ENCODE peak calls at places on chromosomes 13 and 19, in five cellular contexts. T, Z, N, C and F are unnamed samples.

GRCh38 chr19:15495151-15495550 is 13.2 kb upstream of the CYP4F22 start:
- DNase-seq in Z (no peak), N (no peak), C (no peak), T (no peak), F (no peak)

GRCh38 chr19:52660981-52661380 is 22.8 kb upstream of the ZNF83 start:
- DNase-seq in N (peak), Z (no peak), C (no peak), T (no peak), F (no peak)

GRCh38 chr19:39177110-39177699 is 19.6 kb upstream of the NCCRP1 start:
- DNase-seq in T (no peak), Z (no peak), N (no peak), C (no peak), F (no peak)

GRCh38 chr13:79349011-79349410 is 57.0 kb downstream of the RBM26 start:
- DNase-seq in N (peak), Z (no peak), T (no peak), C (peak), F (no peak)

GRCh38 chr13:25742220-25742619 is 309.6 kb downstream of the SHISA2 start:
- DNase-seq in N (no peak), Z (no peak), C (no peak), T (no peak), F (no peak)

GRCh38 chr13:74586839-74587238 is 452.6 kb upstream of the KLF12 start:
- DNase-seq in T (no peak), C (no peak), N (no peak), Z (no peak), F (peak)

GRCh38 chr19:46428278-46429141 is at the start of gene PNMA8C:
- DNase-seq in Z (no peak), C (peak), T (peak), N (peak), F (no peak)

GRCh38 chr19:54254195-54254906 is 2.7 kb downstream of the LILRB5 start:
- DNase-seq in T (no peak), N (no peak), C (no peak), Z (no peak), F (no peak)

GRCh38 chr13:38103851-38104250 is 234.3 kb upstream of the TRPC4 start:
- DNase-seq in T (no peak), C (no peak), Z (no peak), N (peak), F (no peak)

GRCh38 chr13:109781384-109782065 is 4.9 kb downstream of the IRS2 start:
- DNase-seq in C (no peak), Z (no peak), N (peak), T (no peak), F (no peak)

GRCh38 chr13:79541426-79542049 is 60.6 kb downstream of the NDFIP2 start:
- DNase-seq in N (peak), T (no peak), Z (no peak), C (peak), F (peak)

GRCh38 chr19:18122860-18123795 is 25.6 kb downstream of the MAST3 start:
- DNase-seq in Z (no peak), C (no peak), N (no peak), T (no peak), F (no peak)

GRCh38 chr13:109918179-109918651 is 131.8 kb upstream of the IRS2 start:
- DNase-seq in N (peak), T (no peak), Z (no peak), C (no peak), F (peak)

GRCh38 chr13:42247883-42248282 is 24.1 kb upstream of the AKAP11 start:
- DNase-seq in T (no peak), N (peak), Z (no peak), C (no peak), F (peak)

GRCh38 chr19:850221-850978 is 1.7 kb upstream of the ELANE start:
- DNase-seq in Z (peak), N (peak), C (peak), T (peak), F (peak)

GRCh38 chr13:29619995-29620394 is 24.5 kb upstream of the SLC7A1 start:
- DNase-seq in C (no peak), N (no peak), Z (peak), T (no peak), F (peak)

GRCh38 chr19:13718733-13719132 is 45.6 kb upstream of the MRI1 start:
- DNase-seq in N (peak), Z (peak), C (peak), T (no peak), F (peak)

GRCh38 chr13:88622362-88622973 is 951.3 kb downstream of the SLITRK5 start:
- DNase-seq in Z (no peak), C (no peak), T (no peak), N (no peak), F (peak)

GRCh38 chr19:7159105-7159933 is 89.8 kb downstream of the ZNF557 start:
- DNase-seq in T (peak), C (peak), Z (peak), N (peak), F (no peak)

GRCh38 chr13:106919638-106920037 is 351.7 kb upstream of the ARGLU1 start:
- DNase-seq in C (no peak), N (no peak), T (peak), Z (no peak), F (no peak)

GRCh38 chr13:85093808-85094207 is 705.4 kb downstream of the SLITRK6 start:
- DNase-seq in T (no peak), N (peak), C (peak), Z (no peak), F (peak)

GRCh38 chr19:47848871-47849473 is 10.1 kb upstream of the TPRX2 start:
- DNase-seq in C (peak), Z (no peak), T (no peak), N (peak), F (no peak)

GRCh38 chr19:18118420-18119242 is 21.1 kb downstream of the MAST3 start:
- DNase-seq in N (peak), C (peak), T (no peak), Z (no peak), F (no peak)

GRCh38 chr19:50994129-50994528 is 7.3 kb downstream of the KLK8 start:
- DNase-seq in T (no peak), Z (no peak), C (no peak), N (peak), F (no peak)

GRCh38 chr13:49246850-49247721 is 639 bp upstream of the CDADC1 start:
- DNase-seq in N (no peak), Z (no peak), C (no peak), T (no peak), F (no peak)

GRCh38 chr19:35882074-35882832 is 13.9 kb downstream of the APLP1 start:
- DNase-seq in N (peak), C (peak), T (no peak), Z (peak), F (peak)

GRCh38 chr13:111343186-111343805 is 22.9 kb downstream of the TEX29 start:
- DNase-seq in C (no peak), T (no peak), Z (no peak), N (no peak), F (no peak)

GRCh38 chr13:101661839-101662238 is 209.4 kb downstream of the ITGBL1 start:
- DNase-seq in C (no peak), T (no peak), N (peak), Z (no peak), F (no peak)

GRCh38 chr19:10230155-10230903 is 802 bp downstream of the S1PR2 start:
- DNase-seq in Z (no peak), C (peak), N (no peak), T (peak), F (no peak)

GRCh38 chr13:99414048-99414995 is 87.0 kb upstream of the TM9SF2 start:
- DNase-seq in C (no peak), Z (no peak), N (no peak), T (no peak), F (no peak)

DNA sequence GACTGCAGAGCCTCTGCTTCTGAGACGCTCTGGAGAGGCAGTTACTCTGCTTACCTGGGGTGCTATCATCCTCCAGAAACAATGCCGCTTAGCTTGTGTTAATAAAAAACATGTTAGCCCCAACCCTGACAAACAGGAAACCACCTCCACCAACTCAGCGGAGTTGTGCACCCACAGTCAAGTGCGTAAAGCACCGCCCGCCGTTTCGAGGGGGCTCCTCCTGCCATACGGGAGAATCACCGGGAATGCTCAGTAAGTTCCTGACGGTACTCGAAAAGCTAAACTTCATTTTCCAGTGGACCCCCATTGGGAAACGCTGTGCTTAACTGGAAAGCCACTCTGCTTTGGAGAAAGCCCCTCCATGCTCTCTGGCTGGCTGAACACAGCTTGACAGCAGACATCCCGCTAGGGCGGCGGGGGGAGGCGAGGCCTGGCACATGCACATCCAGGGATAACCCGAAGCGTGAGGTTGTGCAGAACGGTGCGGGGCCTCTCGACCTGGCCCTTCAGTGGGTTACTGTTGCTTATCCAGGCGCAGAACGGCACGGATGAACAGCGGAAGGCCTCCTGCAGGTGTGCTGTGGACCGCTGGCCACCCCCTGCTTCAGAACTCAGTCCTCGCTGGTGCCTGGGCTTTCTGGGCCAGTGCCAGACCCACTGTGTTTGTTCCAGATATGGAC is 17.1 kb downstream of the GAS6 start:
- DNase-seq in Z (no peak), C (no peak), T (no peak), N (no peak), F (no peak)
- H3K4me3 ChIP-seq in Z (no peak), C (no peak), T (no peak), N (no peak), F (no peak)

GRCh38 chr19:32911467-32911866 is 41.9 kb upstream of the SLC7A9 start:
- DNase-seq in T (no peak), Z (no peak), N (no peak), C (no peak), F (no peak)
- TF ChIP-seq CTCF in T (no peak), Z (no peak), N (no peak), C (no peak), F (no peak)

DNA sequence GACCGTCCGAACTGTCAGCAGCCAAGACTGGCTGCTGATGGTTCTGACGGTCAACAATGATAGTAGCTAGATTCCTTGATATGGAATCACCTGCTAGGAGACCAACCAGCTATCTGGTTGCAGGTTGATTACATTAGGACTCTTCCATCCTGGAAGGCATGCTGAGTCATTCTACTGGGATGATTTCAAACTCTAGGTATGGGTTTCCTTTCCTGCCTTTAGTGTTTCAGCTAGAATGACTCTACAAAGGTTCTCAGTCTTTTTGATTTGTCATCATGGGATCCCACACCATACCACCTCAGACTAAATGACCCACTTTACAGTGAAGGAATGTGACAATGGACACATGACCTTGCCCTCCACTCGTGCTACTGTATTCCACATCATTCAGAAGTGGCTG is 138.1 kb upstream of the KL start:
- DNase-seq in T (no peak), C (no peak), N (peak), Z (no peak), F (peak)
- H3K4me3 ChIP-seq in T (no peak), C (no peak), N (no peak), Z (no peak), F (no peak)

DNA sequence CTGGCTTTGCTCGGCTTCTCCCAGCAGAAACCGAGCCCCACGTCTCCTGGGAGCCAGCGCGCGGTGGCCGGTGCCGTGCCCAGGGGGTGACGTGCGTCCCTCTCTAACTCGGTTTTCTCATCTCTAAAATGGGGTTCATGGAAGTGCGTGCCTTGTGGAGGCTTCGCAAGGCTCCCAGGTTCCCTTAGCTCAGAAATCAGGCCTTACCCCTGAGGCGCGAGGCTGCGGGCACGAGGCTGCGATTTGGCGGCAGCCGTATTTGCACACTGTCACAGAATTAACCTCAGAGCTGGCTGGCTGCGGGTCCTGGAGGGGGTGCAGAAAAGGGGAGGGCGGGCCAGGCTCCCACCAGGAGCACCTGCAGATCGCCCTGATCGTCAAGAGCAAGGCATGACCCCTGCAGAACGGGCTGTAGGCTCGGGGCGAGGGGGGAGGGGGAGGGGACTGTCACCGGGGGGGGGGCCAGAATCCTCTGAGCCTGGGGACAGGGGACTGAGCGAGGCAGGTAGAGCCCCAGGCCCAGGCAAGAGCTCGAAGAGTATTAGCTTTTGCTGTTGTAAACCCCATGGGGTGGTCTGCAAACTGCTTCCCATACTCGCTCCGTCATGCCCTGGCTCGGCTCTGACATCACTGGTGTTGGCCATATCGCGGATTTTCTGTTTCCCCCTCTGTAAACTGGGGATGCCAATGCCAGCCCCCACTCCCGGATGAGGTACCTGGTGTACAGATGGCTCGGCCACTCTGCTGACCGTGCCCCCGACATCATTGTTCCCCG is 62.2 kb downstream of the CCNE1 start:
- DNase-seq in N (no peak), Z (no peak), T (no peak), C (no peak), F (no peak)
- TF ChIP-seq CTCF in N (no peak), Z (no peak), T (no peak), C (no peak), F (no peak)

DNA sequence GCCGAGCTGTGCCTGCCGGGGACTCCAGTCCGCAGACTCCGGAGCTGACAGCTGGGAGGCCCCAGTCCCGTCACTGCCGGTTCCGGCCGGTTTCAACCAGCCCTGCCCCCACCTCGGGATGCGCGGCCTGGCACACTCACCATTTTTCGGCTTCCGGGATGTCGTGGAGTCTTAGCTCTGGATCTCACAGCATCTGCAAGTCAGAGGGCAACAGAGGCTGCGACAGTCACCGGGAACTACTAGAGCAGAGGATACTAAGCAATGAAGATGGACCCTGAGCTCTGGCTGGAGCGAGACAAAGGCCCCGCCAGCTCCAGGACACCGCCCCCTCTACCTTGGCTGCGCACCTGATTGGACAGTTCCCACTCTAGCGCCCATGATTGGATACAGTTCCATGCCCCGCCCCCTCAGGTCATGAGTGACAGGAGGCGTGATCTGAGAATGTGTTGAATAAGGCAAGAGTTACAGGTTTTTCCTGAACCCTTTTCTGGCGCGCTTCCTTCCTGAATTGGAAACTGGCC is at the start of gene ZNF682:
- DNase-seq in C (peak), T (peak), N (peak), Z (peak), F (peak)
- H3K4me3 ChIP-seq in C (peak), T (peak), N (peak), Z (peak), F (peak)

GRCh38 chr19:16611121-16611520 is 16.9 kb downstream of the MED26 start:
- DNase-seq in N (no peak), T (no peak), C (no peak), Z (no peak), F (peak)
- TF ChIP-seq CTCF in N (no peak), T (no peak), C (no peak), Z (no peak), F (no peak)

GRCh38 chr13:112895521-112896465 is 73.2 kb upstream of the MCF2L start:
- DNase-seq in N (no peak), Z (no peak), T (peak), C (no peak), F (no peak)

GRCh38 chr13:112892759-112893569 is 76.0 kb upstream of the MCF2L start:
- DNase-seq in C (no peak), T (peak), Z (no peak), N (no peak), F (no peak)

GRCh38 chr13:112894673-112895481 is 74.1 kb upstream of the MCF2L start:
- DNase-seq in C (no peak), N (no peak), T (no peak), Z (no peak), F (no peak)

GRCh38 chr13:112894423-112894672 is 74.7 kb upstream of the MCF2L start:
- DNase-seq in T (no peak), C (no peak), Z (no peak), N (no peak), F (no peak)

DNA sequence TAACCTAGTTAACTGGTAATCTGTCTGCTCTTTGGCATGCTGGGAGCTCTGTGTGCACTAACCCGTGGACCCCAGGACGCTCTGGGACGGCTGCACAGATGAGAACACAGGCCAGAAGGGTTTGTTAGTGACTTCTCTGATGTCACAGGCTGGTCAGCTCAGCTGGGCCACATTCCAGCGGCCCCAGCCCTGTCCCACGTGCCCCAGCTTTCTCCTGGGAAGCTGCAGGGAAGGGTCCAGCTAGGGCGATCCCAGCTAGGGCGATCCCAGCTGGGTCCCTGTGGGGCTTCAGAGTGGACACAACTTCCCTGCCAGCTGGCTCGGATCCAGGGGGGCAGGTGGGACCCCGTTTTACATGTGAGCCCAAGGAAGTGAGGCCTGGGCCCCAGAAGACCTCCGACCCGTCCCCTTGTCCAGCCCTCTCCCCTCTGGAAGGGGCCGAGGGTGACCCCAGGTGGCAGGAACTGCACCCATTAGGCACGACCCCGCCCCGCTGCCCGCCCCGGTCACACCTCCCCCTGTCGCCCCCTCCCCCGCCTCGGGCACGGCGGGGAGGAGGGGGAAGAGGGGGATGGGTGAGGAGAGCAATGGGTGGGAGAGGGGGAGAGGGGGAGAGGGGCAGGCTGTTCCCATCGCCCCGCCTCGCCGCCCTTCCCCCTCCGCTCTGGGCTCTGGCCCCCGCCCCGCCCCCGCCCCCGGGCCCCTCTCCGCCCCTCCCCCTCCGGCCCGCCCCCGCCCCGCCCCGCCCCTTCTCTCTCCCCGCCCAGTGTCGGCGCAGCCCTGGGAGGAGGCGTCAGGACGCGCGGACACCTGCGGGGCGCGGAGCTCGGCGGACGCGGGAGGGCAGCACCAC is 75.2 kb upstream of the MCF2L start:
- DNase-seq in C (peak), Z (no peak), N (no peak), T (peak), F (peak)
- H3K4me3 ChIP-seq in C (no peak), Z (no peak), N (no peak), T (peak), F (no peak)